ENCODE peak calls at places on chromosome 4, in eight cellular contexts. X, C, W, F, T, E, Q and S are unnamed samples.

GRCh38 chr4:1842993-1843448 is 12.9 kb downstream of the LETM1 start:
- DNase-seq in X (peak), C (no peak), W (no peak), F (no peak), T (peak), E (no peak), Q (no peak), S (no peak)

GRCh38 chr4:152937280-152937534 is 1.1 kb downstream of the FHDC1 start:
- DNase-seq in X (no peak), C (no peak), W (no peak), F (no peak), T (no peak), E (no peak), Q (no peak), S (no peak)

GRCh38 chr4:153427363-153428071 is 38.6 kb upstream of the TMEM131L start:
- DNase-seq in X (no peak), C (no peak), W (no peak), F (no peak), T (peak), E (no peak), Q (no peak), S (no peak)

GRCh38 chr4:102678695-102679335 is 82.0 kb downstream of the MANBA start:
- DNase-seq in X (no peak), C (no peak), W (no peak), F (no peak), T (no peak), E (no peak), Q (no peak), S (no peak)

GRCh38 chr4:123421227-123421941 is 24.8 kb downstream of the SPRY1 start:
- DNase-seq in X (no peak), C (no peak), W (no peak), F (no peak), T (no peak), E (no peak), Q (no peak), S (no peak)

GRCh38 chr4:108492816-108493595 is 127.4 kb upstream of the RPL34 start:
- DNase-seq in X (no peak), C (no peak), W (peak), F (no peak), T (no peak), E (no peak), Q (peak), S (no peak)

GRCh38 chr4:105399535-105400161 is 74.2 kb downstream of the PPA2 start:
- DNase-seq in X (no peak), C (no peak), W (no peak), F (no peak), T (peak), E (no peak), Q (no peak), S (no peak)

GRCh38 chr4:172830295-172830764 is 338.3 kb upstream of the GALNT7 start:
- DNase-seq in X (no peak), C (no peak), W (no peak), F (no peak), T (peak), E (no peak), Q (peak), S (no peak)